ENCODE peak calls at places on chromosomes 3 and 15, in six cellular contexts. F is heart left ventricle, M is body of pancreas, W is HepG2, E is adrenal gland, C is vagina. K is an unnamed sample.

GRCh38 chr3:129596194-129597086 is 10.0 kb downstream of the PLXND1 start:
- DNase-seq in E (peak; percentile 75), F (peak; percentile 94), W (peak; percentile 91), C (no peak), M (peak; percentile 67), K (no peak)

GRCh38 chr15:39079296-39079834 is 501.5 kb upstream of the THBS1 start:
- DNase-seq in M (no peak), W (no peak), F (no peak), C (no peak), E (no peak), K (no peak)

GRCh38 chr15:80462836-80463512 is 58.8 kb downstream of the ARNT2 start:
- DNase-seq in C (no peak), W (no peak), E (no peak), M (no peak), F (no peak), K (no peak)

GRCh38 chr3:99330924-99331532 is 307.4 kb upstream of the COL8A1 start:
- DNase-seq in M (no peak), E (no peak), W (no peak), C (no peak), F (no peak), K (no peak)

GRCh38 chr3:26721047-26721446 is 98.5 kb downstream of the LRRC3B start:
- DNase-seq in E (no peak), M (no peak), F (no peak), C (no peak), W (no peak), K (no peak)

GRCh38 chr3:36729204-36730056 is 34.9 kb downstream of the DCLK3 start:
- DNase-seq in W (peak; percentile 34), C (no peak), M (no peak), E (no peak), F (no peak), K (no peak)

GRCh38 chr3:117790256-117790987 is 1080.8 kb downstream of the TUSC7 start:
- DNase-seq in F (no peak), M (no peak), C (no peak), E (no peak), W (no peak), K (no peak)

GRCh38 chr15:95930659-95931375 is 399.7 kb upstream of the NR2F2 start:
- DNase-seq in W (no peak), C (no peak), F (no peak), M (no peak), E (no peak), K (no peak)

GRCh38 chr3:177881330-177881729 is 654.9 kb upstream of the KCNMB2 start:
- DNase-seq in W (no peak), E (no peak), M (no peak), F (no peak), C (no peak), K (no peak)

GRCh38 chr3:170222647-170223541 is 670 bp downstream of the PRKCI start:
- DNase-seq in M (peak; percentile 33), C (no peak), F (peak; percentile 49), E (no peak), W (peak; percentile 12), K (peak; percentile 3)

GRCh38 chr15:92624401-92624991 is 31.1 kb downstream of the FAM174B start:
- DNase-seq in C (no peak), E (peak; percentile 24), F (peak; percentile 69), W (no peak), M (peak; percentile 56), K (no peak)

GRCh38 chr3:190302209-190302885 is 19.9 kb downstream of the CLDN1 start:
- DNase-seq in W (no peak), F (no peak), M (no peak), E (no peak), C (no peak), K (no peak)

GRCh38 chr15:82183121-82184031 is 79.2 kb downstream of the EFL1 start:
- DNase-seq in E (no peak), F (no peak), C (no peak), W (no peak), M (no peak), K (no peak)

GRCh38 chr3:10242182-10243065 is 5.8 kb upstream of the TATDN2 start:
- DNase-seq in W (no peak), M (peak; percentile 42), F (no peak), C (no peak), E (peak; percentile 39), K (no peak)

GRCh38 chr15:31278056-31278445 is 48.6 kb upstream of the KLF13 start:
- DNase-seq in W (no peak), M (no peak), C (peak; percentile 79), E (peak; percentile 16), F (no peak), K (no peak)

DNA sequence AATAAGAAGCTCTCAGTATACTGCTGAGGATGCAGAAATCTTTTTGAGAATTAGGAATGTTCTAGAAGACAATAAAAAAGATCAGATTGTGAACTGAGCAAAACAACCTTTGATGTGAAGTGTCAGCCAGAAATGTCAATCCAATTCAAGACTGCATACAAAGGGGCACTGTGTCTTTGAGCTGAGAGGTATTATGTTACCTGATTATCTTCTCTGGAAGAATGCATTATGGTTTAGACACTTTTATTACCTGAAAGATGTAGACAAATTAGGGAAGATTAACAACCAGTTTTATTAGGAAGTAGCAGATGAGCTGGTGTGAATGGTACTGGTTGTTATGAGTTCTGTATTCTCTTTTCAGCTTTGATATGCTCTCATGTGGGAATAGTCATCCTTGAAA is 263.0 kb downstream of the TIGIT start:
- DNase-seq in W (no peak), C (no peak), E (no peak), M (no peak), F (no peak), K (no peak)
- H3K4me1 ChIP-seq in W (no peaks in the 10 kb centered on the region), C (peaks cover 32% of the 10 kb centered on the region), E (peaks cover 6% of the 10 kb centered on the region), M (peaks cover 7% of the 10 kb centered on the region), F (peaks cover 6% of the 10 kb centered on the region), K (peaks cover 4% of the 10 kb centered on the region)

GRCh38 chr15:64048766-64049165 is 2.5 kb upstream of the DAPK2 start:
- DNase-seq in M (no peak), W (no peak), E (no peak), C (no peak), F (no peak), K (no peak)

GRCh38 chr15:64044315-64045105 is 1.8 kb downstream of the DAPK2 start:
- DNase-seq in W (no peak), F (no peak), E (no peak), M (peak; percentile 28), C (no peak), K (no peak)

GRCh38 chr15:64046347-64047153 is at the start of gene DAPK2:
- DNase-seq in E (peak; percentile 63), M (peak; percentile 75), W (peak; percentile 27), F (peak; percentile 84), C (no peak), K (no peak)

GRCh38 chr15:64045774-64046346 is 425 bp downstream of the DAPK2 start:
- DNase-seq in W (no peak), E (no peak), F (peak; percentile 54), C (no peak), M (no peak), K (no peak)

GRCh38 chr15:64045106-64045435 is 1.2 kb downstream of the DAPK2 start:
- DNase-seq in E (no peak), M (no peak), C (no peak), W (no peak), F (no peak), K (no peak)
- H3K27ac ChIP-seq in E (no peak overlapping the region), M (no peak overlapping the region), C (peak overlapping the region; percentile 75), W (no peak overlapping the region), F (peak overlapping the region; percentile 82), K (no peak overlapping the region)

DNA sequence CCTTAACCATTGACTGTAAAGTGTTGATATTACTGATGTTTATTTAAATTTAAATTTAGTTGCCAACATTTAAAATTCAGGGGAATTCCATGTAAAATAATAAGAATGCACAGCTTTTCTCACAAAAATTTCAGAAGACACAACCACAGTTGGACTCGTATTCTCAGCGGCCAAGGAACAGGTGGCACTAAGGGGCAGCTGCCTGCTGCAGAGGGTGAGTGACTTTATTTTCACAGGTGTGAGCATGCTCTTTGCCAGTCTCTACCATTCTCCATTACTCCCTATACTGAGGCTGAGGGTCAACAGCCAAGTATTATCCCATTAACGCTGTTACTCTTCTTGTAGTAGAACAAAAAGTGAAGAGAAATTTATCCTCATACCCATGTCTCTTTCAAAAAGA is 92.1 kb upstream of the GADL1 start:
- DNase-seq in F (no peak), M (no peak), W (no peak), C (no peak), E (no peak), K (no peak)
- TF ChIP-seq POLR2A in F (no peak), M (no peak), W (no peak), C (no peak), E (no peak), K (no peak)

GRCh38 chr3:143991713-143992112 is 20.1 kb downstream of the DIPK2A start:
- DNase-seq in F (no peak), E (no peak), C (no peak), W (no peak), M (no peak), K (no peak)

GRCh38 chr3:143988306-143988705 is 16.7 kb downstream of the DIPK2A start:
- DNase-seq in F (no peak), E (no peak), W (no peak), M (no peak), C (no peak), K (no peak)
- H3K4me1 ChIP-seq in F (no peaks in the 10 kb centered on the region), E (no peaks in the 10 kb centered on the region), W (no peaks in the 10 kb centered on the region), M (peaks cover 5% of the 10 kb centered on the region), C (peaks cover 21% of the 10 kb centered on the region), K (no peaks in the 10 kb centered on the region)

DNA sequence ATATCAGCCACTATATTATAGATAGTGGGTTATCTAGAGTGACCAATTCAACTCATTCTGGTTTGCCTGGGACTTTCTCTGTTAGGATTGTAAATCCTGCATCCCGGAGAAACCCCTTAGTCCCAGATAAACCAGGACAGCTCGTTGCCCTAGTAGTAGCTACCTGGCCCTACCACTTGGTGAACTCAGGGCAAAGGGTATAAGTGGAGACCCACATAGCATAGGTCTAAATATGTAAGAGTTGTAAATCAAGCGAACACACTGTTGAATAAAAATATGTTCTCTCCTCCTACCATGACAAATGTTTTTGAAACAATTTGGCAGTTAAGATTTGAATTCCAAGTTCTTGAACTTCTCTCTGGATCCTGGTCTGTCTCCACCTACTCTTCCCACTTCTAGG is 15.7 kb upstream of the LMCD1 start:
- DNase-seq in E (no peak), F (no peak), W (no peak), M (no peak), C (no peak), K (no peak)
- H3K27ac ChIP-seq in E (no peak overlapping the region), F (no peak overlapping the region), W (no peak overlapping the region), M (no peak overlapping the region), C (no peak overlapping the region), K (peak overlapping the region; percentile 66)

K was measured in esophagus squamous epithelium.